ENCODE peak calls at places on chromosomes 7 and 10, in six cellular contexts. One of them, this sample, is unnamed.

GRCh38 chr7:117012284-117013174 is 59.2 kb downstream of the ST7 start:
- DNase-seq in IMR-90: peak; percentile 66
- DNase-seq in right lobe of liver: no peak
- DNase-seq in stomach: no peak
- DNase-seq in A549: peak; percentile 60
- DNase-seq in endothelial cell of umbilical vein: peak; percentile 54
- DNase-seq in this sample: peak; percentile 67

GRCh38 chr10:77841711-77842375 is 84.7 kb downstream of the DLG5 start:
- DNase-seq in A549: no peak
- DNase-seq in IMR-90: no peak
- DNase-seq in right lobe of liver: no peak
- DNase-seq in endothelial cell of umbilical vein: no peak
- DNase-seq in stomach: no peak
- DNase-seq in this sample: no peak

GRCh38 chr7:15503603-15504280 is 58.1 kb downstream of the AGMO start:
- DNase-seq in stomach: no peak
- DNase-seq in IMR-90: peak; percentile 15
- DNase-seq in A549: no peak
- DNase-seq in endothelial cell of umbilical vein: peak; percentile 76
- DNase-seq in right lobe of liver: no peak
- DNase-seq in this sample: no peak

GRCh38 chr7:46178685-46179084 is 257.6 kb upstream of the IGFBP3 start:
- DNase-seq in stomach: no peak
- DNase-seq in endothelial cell of umbilical vein: no peak
- DNase-seq in IMR-90: peak; percentile 84
- DNase-seq in right lobe of liver: no peak
- DNase-seq in A549: no peak
- DNase-seq in this sample: no peak

GRCh38 chr7:151637781-151638261 is 118.1 kb upstream of the RHEB start:
- DNase-seq in stomach: no peak
- DNase-seq in endothelial cell of umbilical vein: no peak
- DNase-seq in IMR-90: peak; percentile 52
- DNase-seq in right lobe of liver: no peak
- DNase-seq in A549: no peak
- DNase-seq in this sample: no peak

GRCh38 chr10:129253551-129254179 is 213.4 kb upstream of the MGMT start:
- DNase-seq in A549: no peak
- DNase-seq in IMR-90: no peak
- DNase-seq in stomach: no peak
- DNase-seq in endothelial cell of umbilical vein: no peak
- DNase-seq in right lobe of liver: no peak
- DNase-seq in this sample: no peak

GRCh38 chr10:121791761-121792160 is 136.1 kb downstream of the ATE1 start:
- DNase-seq in right lobe of liver: no peak
- DNase-seq in endothelial cell of umbilical vein: peak; percentile 84
- DNase-seq in stomach: no peak
- DNase-seq in IMR-90: peak; percentile 13
- DNase-seq in A549: no peak
- DNase-seq in this sample: no peak

GRCh38 chr7:45203947-45204445 is 46.4 kb downstream of the RAMP3 start:
- DNase-seq in A549: no peak
- DNase-seq in stomach: no peak
- DNase-seq in IMR-90: peak; percentile 51
- DNase-seq in right lobe of liver: no peak
- DNase-seq in endothelial cell of umbilical vein: no peak
- DNase-seq in this sample: peak; percentile 48

GRCh38 chr7:108358553-108358952 is 97.7 kb downstream of the NRCAM start:
- DNase-seq in stomach: no peak
- DNase-seq in A549: peak; percentile 29
- DNase-seq in right lobe of liver: peak; percentile 41
- DNase-seq in IMR-90: peak; percentile 64
- DNase-seq in endothelial cell of umbilical vein: no peak
- DNase-seq in this sample: no peak

GRCh38 chr10:34575882-34576281 is 239.2 kb downstream of the PARD3 start:
- DNase-seq in A549: no peak
- DNase-seq in right lobe of liver: no peak
- DNase-seq in endothelial cell of umbilical vein: no peak
- DNase-seq in IMR-90: peak; percentile 82
- DNase-seq in stomach: no peak
- DNase-seq in this sample: no peak

GRCh38 chr7:151392002-151392401 is 17.8 kb downstream of the WDR86 start:
- DNase-seq in right lobe of liver: no peak
- DNase-seq in endothelial cell of umbilical vein: no peak
- DNase-seq in A549: no peak
- DNase-seq in stomach: no peak
- DNase-seq in IMR-90: no peak
- DNase-seq in this sample: no peak

GRCh38 chr7:1144269-1144771 is 15.7 kb downstream of the ZFAND2A start:
- DNase-seq in stomach: peak; percentile 75
- DNase-seq in A549: no peak
- DNase-seq in right lobe of liver: peak; percentile 73
- DNase-seq in endothelial cell of umbilical vein: peak; percentile 45
- DNase-seq in IMR-90: no peak
- DNase-seq in this sample: peak; percentile 67

GRCh38 chr10:79562135-79562756 is 2.0 kb upstream of the SFTPA2 start:
- DNase-seq in A549: peak; percentile 63
- DNase-seq in endothelial cell of umbilical vein: peak; percentile 56
- DNase-seq in IMR-90: peak; percentile 54
- DNase-seq in stomach: peak; percentile 67
- DNase-seq in right lobe of liver: peak; percentile 82
- DNase-seq in this sample: peak; percentile 76

GRCh38 chr10:99394256-99394655 is 36.2 kb downstream of the GOT1 start:
- DNase-seq in right lobe of liver: no peak
- DNase-seq in endothelial cell of umbilical vein: no peak
- DNase-seq in stomach: no peak
- DNase-seq in IMR-90: no peak
- DNase-seq in A549: no peak
- DNase-seq in this sample: no peak

GRCh38 chr10:94137747-94138146 is 144.0 kb downstream of the PLCE1 start:
- DNase-seq in right lobe of liver: no peak
- DNase-seq in IMR-90: peak; percentile 60
- DNase-seq in stomach: no peak
- DNase-seq in endothelial cell of umbilical vein: no peak
- DNase-seq in A549: no peak
- DNase-seq in this sample: no peak

GRCh38 chr10:77036993-77037734 is 600.4 kb downstream of the KCNMA1 start:
- DNase-seq in right lobe of liver: peak; percentile 38
- DNase-seq in A549: no peak
- DNase-seq in stomach: no peak
- DNase-seq in IMR-90: no peak
- DNase-seq in endothelial cell of umbilical vein: peak; percentile 25
- DNase-seq in this sample: peak; percentile 67

GRCh38 chr10:84097787-84098353 is 41.4 kb upstream of the GHITM start:
- DNase-seq in stomach: no peak
- DNase-seq in IMR-90: peak; percentile 10
- DNase-seq in A549: no peak
- DNase-seq in endothelial cell of umbilical vein: peak; percentile 8
- DNase-seq in right lobe of liver: no peak
- DNase-seq in this sample: peak; percentile 41

GRCh38 chr7:138663741-138664710 is 37.1 kb downstream of the SVOPL start:
- DNase-seq in endothelial cell of umbilical vein: peak; percentile 3
- DNase-seq in stomach: no peak
- DNase-seq in A549: no peak
- DNase-seq in IMR-90: no peak
- DNase-seq in right lobe of liver: no peak
- DNase-seq in this sample: no peak

GRCh38 chr10:24952701-24953349 is 419 bp upstream of the PRTFDC1 start:
- DNase-seq in A549: peak; percentile 57
- DNase-seq in endothelial cell of umbilical vein: peak; percentile 31
- DNase-seq in right lobe of liver: peak; percentile 52
- DNase-seq in stomach: peak; percentile 45
- DNase-seq in IMR-90: peak; percentile 56
- DNase-seq in this sample: no peak

GRCh38 chr7:30970074-30970473 is 6.3 kb downstream of the GHRHR start:
- DNase-seq in A549: no peak
- DNase-seq in stomach: no peak
- DNase-seq in right lobe of liver: no peak
- DNase-seq in endothelial cell of umbilical vein: no peak
- DNase-seq in IMR-90: no peak
- DNase-seq in this sample: no peak

GRCh38 chr10:61721431-61721830 is 58.7 kb downstream of the CABCOCO1 start:
- DNase-seq in right lobe of liver: no peak
- DNase-seq in IMR-90: no peak
- DNase-seq in stomach: no peak
- DNase-seq in A549: no peak
- DNase-seq in endothelial cell of umbilical vein: no peak
- DNase-seq in this sample: peak; percentile 39

GRCh38 chr7:106031271-106032029 is 68.4 kb downstream of the CDHR3 start:
- DNase-seq in endothelial cell of umbilical vein: peak; percentile 6
- DNase-seq in right lobe of liver: no peak
- DNase-seq in A549: no peak
- DNase-seq in stomach: no peak
- DNase-seq in IMR-90: no peak
- DNase-seq in this sample: no peak

GRCh38 chr10:61031341-61031740 is 87.4 kb upstream of the RHOBTB1 start:
- DNase-seq in A549: no peak
- DNase-seq in right lobe of liver: no peak
- DNase-seq in stomach: no peak
- DNase-seq in endothelial cell of umbilical vein: no peak
- DNase-seq in IMR-90: no peak
- DNase-seq in this sample: no peak

GRCh38 chr10:32139223-32140073 is 83.2 kb upstream of the KIF5B start:
- DNase-seq in stomach: peak; percentile 68
- DNase-seq in A549: peak; percentile 93
- DNase-seq in endothelial cell of umbilical vein: peak; percentile 94
- DNase-seq in right lobe of liver: peak; percentile 71
- DNase-seq in IMR-90: peak; percentile 94
- DNase-seq in this sample: peak; percentile 84
- TF ChIP-seq POLR2A in stomach: no peak
- TF ChIP-seq POLR2A in A549: peak; percentile 8
- TF ChIP-seq POLR2A in endothelial cell of umbilical vein: no peak
- TF ChIP-seq POLR2A in right lobe of liver: no peak
- TF ChIP-seq POLR2A in IMR-90: no peak
- TF ChIP-seq POLR2A in this sample: no peak

GRCh38 chr10:4663162-4663992 is 162.6 kb upstream of the AKR1E2 start:
- DNase-seq in A549: peak; percentile 85
- DNase-seq in stomach: peak; percentile 53
- DNase-seq in IMR-90: peak; percentile 99
- DNase-seq in right lobe of liver: peak; percentile 33
- DNase-seq in endothelial cell of umbilical vein: peak; percentile 97
- DNase-seq in this sample: peak; percentile 92
- TF ChIP-seq POLR2A in A549: no peak
- TF ChIP-seq POLR2A in stomach: no peak
- TF ChIP-seq POLR2A in IMR-90: peak; percentile 86
- TF ChIP-seq POLR2A in right lobe of liver: peak; percentile 60
- TF ChIP-seq POLR2A in endothelial cell of umbilical vein: peak; percentile 65
- TF ChIP-seq POLR2A in this sample: no peak

DNA sequence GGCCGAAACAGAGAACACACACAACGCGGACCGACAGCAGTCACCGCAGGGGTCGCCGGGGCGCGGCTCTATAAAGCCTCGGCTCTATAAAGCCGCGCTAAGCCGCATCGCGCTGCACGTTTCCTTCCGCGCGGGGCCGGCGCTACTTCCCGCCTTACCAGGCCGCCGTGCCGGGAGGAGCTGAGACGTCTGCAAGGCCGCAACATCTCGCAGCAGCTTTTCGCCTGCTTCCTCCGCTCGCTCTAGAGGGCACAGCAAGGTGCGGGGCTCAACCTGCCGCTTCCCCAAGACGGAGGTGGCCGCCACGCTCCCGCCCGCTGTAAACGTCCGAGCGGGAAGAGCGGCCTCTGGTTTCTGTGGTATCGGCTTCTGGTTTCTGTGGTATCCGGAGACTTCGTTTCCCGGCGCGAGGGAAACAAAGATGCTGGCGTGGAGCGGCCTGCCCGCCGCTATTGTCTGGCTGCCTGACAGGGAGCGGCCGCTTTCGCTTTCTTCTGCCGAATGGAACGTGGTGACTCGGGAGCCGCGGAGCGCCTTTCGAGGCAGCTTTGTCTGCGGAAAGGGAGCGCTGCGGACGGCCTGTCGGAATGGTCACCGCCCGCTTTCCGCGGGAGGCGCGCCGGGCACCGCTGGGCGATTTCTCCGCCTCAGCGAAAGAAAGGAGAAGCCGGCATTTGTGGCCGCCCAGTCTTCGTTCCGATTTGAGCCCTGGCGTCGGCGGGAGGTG is 91.8 kb downstream of the SPAG6 start:
- DNase-seq in A549: no peak
- DNase-seq in endothelial cell of umbilical vein: peak; percentile 91
- DNase-seq in right lobe of liver: peak; percentile 89
- DNase-seq in stomach: peak; percentile 91
- DNase-seq in IMR-90: peak; percentile 89
- DNase-seq in this sample: peak; percentile 85
- TF ChIP-seq POLR2A in A549: no peak
- TF ChIP-seq POLR2A in endothelial cell of umbilical vein: peak; percentile 93
- TF ChIP-seq POLR2A in right lobe of liver: peak; percentile 85
- TF ChIP-seq POLR2A in stomach: peak; percentile 60
- TF ChIP-seq POLR2A in IMR-90: peak; percentile 82
- TF ChIP-seq POLR2A in this sample: no peak

GRCh38 chr7:74480861-74481417 is 27.2 kb downstream of the GTF2IRD1 start:
- DNase-seq in right lobe of liver: peak; percentile 50
- DNase-seq in IMR-90: peak; percentile 51
- DNase-seq in stomach: peak; percentile 53
- DNase-seq in endothelial cell of umbilical vein: peak; percentile 66
- DNase-seq in A549: no peak
- DNase-seq in this sample: peak; percentile 56

GRCh38 chr7:74481458-74482324 is 28.0 kb downstream of the GTF2IRD1 start:
- DNase-seq in endothelial cell of umbilical vein: peak; percentile 12
- DNase-seq in IMR-90: peak; percentile 31
- DNase-seq in stomach: no peak
- DNase-seq in right lobe of liver: no peak
- DNase-seq in A549: no peak
- DNase-seq in this sample: no peak

GRCh38 chr7:74479066-74479781 is 25.5 kb downstream of the GTF2IRD1 start:
- DNase-seq in stomach: peak; percentile 53
- DNase-seq in right lobe of liver: peak; percentile 30
- DNase-seq in IMR-90: peak; percentile 27
- DNase-seq in A549: no peak
- DNase-seq in endothelial cell of umbilical vein: no peak
- DNase-seq in this sample: peak; percentile 46

GRCh38 chr7:74478671-74479065 is 25.0 kb downstream of the GTF2IRD1 start:
- DNase-seq in right lobe of liver: no peak
- DNase-seq in endothelial cell of umbilical vein: no peak
- DNase-seq in A549: no peak
- DNase-seq in stomach: no peak
- DNase-seq in IMR-90: no peak
- DNase-seq in this sample: no peak

DNA sequence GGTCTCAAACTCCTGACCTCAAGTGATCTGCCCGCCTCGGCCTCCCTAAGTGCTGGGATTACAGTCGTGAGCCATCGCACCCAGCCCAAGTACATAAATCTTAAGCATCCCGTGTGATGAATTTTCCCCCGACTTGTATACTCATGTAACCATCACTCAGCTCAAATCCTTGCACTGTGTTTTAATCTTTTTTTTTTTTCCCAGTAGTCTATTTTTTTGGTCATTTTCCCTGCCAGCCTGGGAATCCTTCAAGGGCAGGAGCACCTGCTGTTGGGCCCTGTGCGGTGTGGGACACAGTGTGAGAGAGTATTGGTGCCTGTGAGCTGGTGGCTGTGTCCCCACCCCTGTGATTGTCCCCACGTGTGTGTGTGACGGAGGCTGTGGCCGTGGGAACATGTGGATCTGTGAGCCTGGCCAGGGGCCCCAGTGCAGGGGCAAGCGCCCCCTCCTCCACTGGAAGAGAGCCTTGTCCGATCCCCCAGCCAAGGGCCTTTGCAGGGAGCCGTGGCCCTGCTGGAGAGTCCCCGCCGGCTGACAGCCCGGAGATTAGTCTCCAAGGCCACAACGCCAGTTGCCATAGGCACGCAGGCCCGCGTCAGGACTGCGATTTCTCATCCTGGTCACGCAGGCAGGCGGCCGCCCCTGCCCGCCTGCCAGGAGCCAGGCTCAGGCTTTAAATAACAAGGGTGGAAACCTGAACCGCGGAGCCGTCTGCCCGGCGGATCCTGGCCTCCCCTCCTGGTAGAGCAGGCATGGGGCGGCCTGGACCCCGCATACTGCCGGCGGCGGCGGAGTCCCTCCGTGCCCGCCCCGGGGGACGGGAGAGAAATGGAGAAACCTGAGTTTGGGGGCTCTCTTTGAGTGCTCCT is 26.5 kb downstream of the GTF2IRD1 start:
- DNase-seq in IMR-90: peak; percentile 93
- DNase-seq in A549: no peak
- DNase-seq in stomach: peak; percentile 86
- DNase-seq in right lobe of liver: peak; percentile 69
- DNase-seq in endothelial cell of umbilical vein: peak; percentile 82
- DNase-seq in this sample: no peak
- TF ChIP-seq POLR2A in IMR-90: peak; percentile 86
- TF ChIP-seq POLR2A in A549: no peak
- TF ChIP-seq POLR2A in stomach: no peak
- TF ChIP-seq POLR2A in right lobe of liver: peak; percentile 41
- TF ChIP-seq POLR2A in endothelial cell of umbilical vein: no peak
- TF ChIP-seq POLR2A in this sample: no peak

This sample was measured in NB4.